ENCODE peak calls at places on chromosome 11, in ten cellular contexts. Q is SK-N-SH, E is sigmoid colon, U is ovary, K is suprapubic skin, Z is H1, D is K562, I is A549, P is tibial nerve, O is HepG2. H is an unnamed sample.

GRCh38 chr11:33110083-33110482 is 51.2 kb downstream of the CSTF3 start:
- DNase-seq in Q (no peak), E (no peak), U (no peak), K (no peak), Z (no peak), D (no peak), I (no peak), P (no peak), O (no peak), H (no peak)

GRCh38 chr11:18853086-18853720 is 61.6 kb upstream of the PTPN5 start:
- DNase-seq in Q (peak), E (no peak), U (no peak), K (no peak), Z (peak), D (peak), I (peak), P (no peak), O (peak), H (no peak)

GRCh38 chr11:117181586-117182550 is 3.3 kb downstream of the SIDT2 start:
- DNase-seq in Q (no peak), E (peak), U (no peak), K (peak), Z (no peak), D (no peak), I (no peak), P (no peak), O (no peak), H (peak)

GRCh38 chr11:1005913-1006312 is 30.6 kb downstream of the MUC6 start:
- DNase-seq in Q (peak), E (peak), U (peak), K (no peak), Z (no peak), D (no peak), I (no peak), P (peak), O (no peak), H (peak)

GRCh38 chr11:76892305-76892704 is 31.6 kb downstream of the ACER3 start:
- DNase-seq in Q (no peak), E (no peak), U (no peak), K (no peak), Z (no peak), D (no peak), I (no peak), P (no peak), O (no peak), H (no peak)

GRCh38 chr11:86577663-86578636 is 94.5 kb downstream of the ME3 start:
- DNase-seq in Q (no peak), E (peak), U (peak), K (no peak), Z (no peak), D (no peak), I (peak), P (peak), O (peak), H (no peak)

GRCh38 chr11:45379162-45379863 is 93.2 kb upstream of the SYT13 start:
- DNase-seq in Q (no peak), E (no peak), U (no peak), K (peak), Z (no peak), D (no peak), I (no peak), P (no peak), O (no peak), H (no peak)

GRCh38 chr11:73461844-73462435 is 85.7 kb downstream of the RELT start:
- DNase-seq in Q (no peak), E (no peak), U (no peak), K (no peak), Z (no peak), D (no peak), I (no peak), P (no peak), O (no peak), H (no peak)

GRCh38 chr11:71476031-71476430 is 23.0 kb downstream of the NADSYN1 start:
- DNase-seq in Q (no peak), E (no peak), U (no peak), K (no peak), Z (no peak), D (no peak), I (no peak), P (no peak), O (no peak), H (no peak)

GRCh38 chr11:109229682-109230081 is 192.3 kb upstream of the C11orf87 start:
- DNase-seq in Q (no peak), E (no peak), U (no peak), K (no peak), Z (no peak), D (no peak), I (no peak), P (no peak), O (no peak), H (no peak)

GRCh38 chr11:3014314-3014938 is 22.3 kb upstream of the NAP1L4 start:
- DNase-seq in Q (no peak), E (no peak), U (no peak), K (no peak), Z (no peak), D (no peak), I (no peak), P (no peak), O (no peak), H (no peak)
- TF ChIP-seq EP300 in Q (no peak), E (no peak), U (no peak), K (no peak), Z (no peak), D (no peak), I (no peak), P (no peak), O (no peak), H (no peak)

GRCh38 chr11:96341237-96342130 is 1.5 kb downstream of the MAML2 start:
- DNase-seq in Q (peak), E (peak), U (peak), K (no peak), Z (peak), D (peak), I (no peak), P (no peak), O (peak), H (peak)
- TF ChIP-seq EP300 in Q (no peak), E (no peak), U (no peak), K (no peak), Z (no peak), D (peak), I (no peak), P (peak), O (no peak), H (no peak)

GRCh38 chr11:66293777-66294625 is 2.3 kb downstream of the TMEM151A start:
- DNase-seq in Q (no peak), E (no peak), U (peak), K (no peak), Z (peak), D (no peak), I (no peak), P (no peak), O (no peak), H (no peak)
- TF ChIP-seq EP300 in Q (no peak), E (no peak), U (no peak), K (no peak), Z (no peak), D (no peak), I (no peak), P (no peak), O (no peak), H (no peak)

DNA sequence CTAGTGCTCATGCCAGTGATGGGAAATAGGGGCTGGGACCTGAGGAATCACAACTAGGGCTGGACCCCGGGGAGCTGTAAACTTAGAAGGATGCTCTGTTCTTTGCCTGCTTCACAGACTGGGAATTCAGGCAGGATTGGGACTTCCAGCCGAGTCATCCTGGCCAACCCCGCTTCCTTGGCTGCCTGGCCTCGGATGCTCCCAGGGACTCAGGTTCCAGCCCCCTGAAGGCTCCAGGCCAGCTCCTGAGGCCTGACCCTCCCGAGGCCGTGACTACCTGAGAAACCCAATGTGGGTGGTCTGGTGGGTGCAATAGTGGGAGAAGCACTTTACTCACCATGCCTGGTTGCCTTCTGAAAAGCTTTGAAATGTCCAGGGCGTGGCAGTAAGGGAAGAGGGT is 44.7 kb downstream of the IRAG1 start:
- DNase-seq in Q (no peak), E (peak), U (no peak), K (peak), Z (no peak), D (no peak), I (no peak), P (no peak), O (no peak), H (no peak)
- TF ChIP-seq EP300 in Q (no peak), E (no peak), U (no peak), K (no peak), Z (no peak), D (no peak), I (no peak), P (no peak), O (no peak), H (no peak)

DNA sequence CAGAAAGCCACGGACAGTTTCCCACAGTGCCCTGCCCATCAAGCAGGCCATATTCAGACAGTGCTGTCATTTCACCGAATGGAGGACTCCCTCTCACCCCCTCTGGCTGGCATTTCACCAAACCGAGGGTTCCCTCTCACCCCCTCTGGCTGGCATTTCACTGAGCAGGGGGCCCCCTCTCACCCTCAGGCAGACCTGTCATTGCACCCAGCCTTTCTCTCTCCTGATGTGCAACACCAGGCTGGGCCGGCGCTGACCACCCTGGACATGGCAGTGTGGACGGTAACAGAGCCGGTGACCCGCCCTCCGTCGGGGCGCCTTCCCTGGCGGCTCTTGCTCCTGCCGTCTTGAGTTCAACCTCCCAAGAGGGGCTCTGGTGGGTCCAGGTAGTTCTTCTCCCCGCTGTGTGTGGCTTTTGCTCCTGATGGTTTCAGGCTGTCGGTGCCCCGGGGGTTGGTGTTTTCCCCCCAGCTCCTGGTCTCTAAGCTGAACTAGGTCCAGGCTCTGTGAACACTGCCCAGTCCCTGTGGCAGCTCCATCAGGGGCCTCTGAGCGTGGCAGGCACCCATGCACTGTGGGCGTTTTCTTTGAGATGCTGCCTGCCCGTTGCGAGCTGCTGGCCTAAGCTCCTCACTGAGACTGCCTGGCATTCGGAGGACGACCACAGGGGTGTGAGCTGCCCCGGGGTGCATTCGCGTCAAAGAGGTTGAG is 46.9 kb downstream of the SMIM38 start:
- DNase-seq in Q (no peak), E (no peak), U (no peak), K (peak), Z (no peak), D (no peak), I (no peak), P (no peak), O (no peak), H (no peak)
- TF ChIP-seq EP300 in Q (no peak), E (no peak), U (no peak), K (no peak), Z (no peak), D (no peak), I (no peak), P (no peak), O (no peak), H (no peak)

DNA sequence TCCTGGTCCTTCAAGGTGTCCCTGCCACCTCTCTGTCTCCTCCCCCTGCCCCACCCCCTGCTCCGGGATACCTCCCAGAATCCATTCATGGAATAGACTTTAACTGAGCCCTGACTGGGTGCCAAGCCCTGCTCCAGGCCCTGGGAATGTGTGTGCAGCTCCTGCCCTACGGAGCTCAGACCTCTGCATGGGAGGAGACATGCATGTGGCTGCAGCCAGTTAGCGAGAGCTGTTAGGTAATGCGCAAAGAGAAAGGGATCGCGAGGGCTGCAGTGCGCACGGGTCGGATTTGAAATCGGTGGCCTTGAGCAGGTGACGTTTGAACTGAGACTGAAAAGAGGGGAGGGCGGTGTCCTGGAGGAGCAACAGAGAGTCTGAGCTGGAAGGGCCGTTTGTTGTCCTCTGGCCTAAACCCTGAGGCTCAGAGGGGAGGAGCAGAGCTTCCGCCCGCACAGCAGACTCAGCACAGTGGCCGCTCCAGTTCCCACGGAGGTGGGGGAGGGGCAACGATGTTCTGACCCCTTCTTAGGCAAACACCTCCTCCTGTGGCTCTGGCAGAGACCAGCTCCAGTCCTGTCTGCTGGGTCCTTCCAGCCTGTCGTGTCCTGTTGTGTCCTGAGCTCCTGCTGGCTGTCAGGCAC is 19.8 kb upstream of the LRRC10B start:
- DNase-seq in Q (peak), E (no peak), U (peak), K (no peak), Z (peak), D (peak), I (no peak), P (peak), O (peak), H (peak)
- TF ChIP-seq EP300 in Q (no peak), E (no peak), U (no peak), K (no peak), Z (no peak), D (no peak), I (no peak), P (no peak), O (peak), H (no peak)

GRCh38 chr11:8834379-8834778 is 76.6 kb upstream of the AKIP1 start:
- DNase-seq in Q (no peak), E (no peak), U (no peak), K (peak), Z (no peak), D (no peak), I (no peak), P (no peak), O (no peak), H (no peak)

GRCh38 chr11:8841899-8842298 is 69.1 kb upstream of the AKIP1 start:
- DNase-seq in Q (no peak), E (no peak), U (no peak), K (no peak), Z (no peak), D (no peak), I (no peak), P (no peak), O (peak), H (no peak)

GRCh38 chr11:8838248-8838647 is 72.7 kb upstream of the AKIP1 start:
- DNase-seq in Q (no peak), E (peak), U (no peak), K (peak), Z (no peak), D (no peak), I (no peak), P (no peak), O (no peak), H (no peak)

GRCh38 chr11:8839306-8839956 is 71.6 kb upstream of the AKIP1 start:
- DNase-seq in Q (no peak), E (no peak), U (no peak), K (no peak), Z (peak), D (no peak), I (no peak), P (no peak), O (no peak), H (no peak)

DNA sequence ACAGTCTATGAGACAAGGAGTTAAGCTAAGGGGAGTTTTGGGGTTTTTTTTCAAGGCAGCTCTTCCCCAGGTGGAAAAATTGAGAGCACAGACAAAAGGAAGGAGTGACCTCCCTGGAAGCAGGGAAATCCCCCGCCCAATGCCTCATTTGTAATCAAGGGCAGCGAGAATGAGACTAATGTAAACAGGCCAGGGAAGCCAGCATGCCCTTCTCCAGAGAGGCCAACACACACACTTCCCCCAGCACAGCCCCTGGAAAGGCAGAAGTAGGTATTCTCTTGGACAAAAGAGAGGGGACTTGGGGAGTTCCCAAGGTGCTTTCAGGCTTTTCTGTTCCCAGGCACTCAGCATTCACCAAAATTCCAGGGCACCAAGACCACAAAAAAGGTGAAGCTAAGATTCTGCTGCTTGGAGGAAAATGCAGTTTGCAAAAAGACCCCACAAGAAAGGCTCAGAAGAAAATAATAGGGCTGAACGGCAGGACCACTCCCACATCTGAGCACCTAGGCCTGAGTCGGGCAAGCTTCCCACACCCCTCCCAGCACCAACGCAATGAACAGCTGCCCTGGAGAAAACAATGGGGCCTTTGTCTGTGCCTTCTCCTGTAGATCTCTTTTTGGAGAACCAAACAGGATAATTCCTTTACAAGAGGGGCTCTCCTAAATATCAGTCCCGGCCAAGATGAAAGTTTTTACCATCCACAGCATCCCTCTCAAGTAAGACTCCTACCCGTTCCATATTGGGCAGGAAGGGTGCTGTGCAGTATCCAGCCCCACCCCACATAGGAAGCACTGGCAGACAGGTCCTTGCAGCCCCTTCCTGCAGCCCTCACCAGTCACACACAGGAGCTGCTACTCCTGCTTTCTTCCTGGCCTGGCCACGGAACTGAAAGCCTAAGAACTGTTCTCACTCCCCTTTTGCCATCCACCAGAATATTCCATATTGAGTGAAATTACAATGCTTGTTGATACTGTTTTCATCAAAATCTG is 70.7 kb upstream of the AKIP1 start:
- DNase-seq in Q (no peak), E (peak), U (no peak), K (no peak), Z (peak), D (no peak), I (no peak), P (no peak), O (peak), H (peak)
- TF ChIP-seq EP300 in Q (no peak), E (no peak), U (no peak), K (no peak), Z (peak), D (no peak), I (no peak), P (no peak), O (no peak), H (no peak)

DNA sequence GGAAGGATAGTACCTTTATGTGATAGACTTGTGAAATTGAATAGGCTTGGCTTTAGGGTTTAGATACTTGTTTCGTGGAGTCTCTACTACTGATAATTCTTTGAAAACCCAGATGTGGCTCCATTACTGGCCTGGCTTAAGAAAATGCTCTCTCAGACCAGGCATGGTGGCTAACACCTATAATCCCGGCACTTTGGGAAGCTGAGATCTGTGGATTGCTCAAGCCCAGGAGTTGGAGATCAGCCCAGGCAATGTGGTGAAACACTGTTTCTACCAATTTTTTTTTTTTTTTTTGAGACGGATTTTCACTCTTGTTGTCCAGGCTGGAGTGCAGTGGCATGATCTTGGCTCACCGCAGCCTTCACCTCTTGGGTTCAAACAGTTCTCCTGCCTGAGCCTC is 40.9 kb downstream of the ATG13 start:
- DNase-seq in Q (no peak), E (peak), U (no peak), K (peak), Z (no peak), D (no peak), I (no peak), P (peak), O (no peak), H (no peak)
- TF ChIP-seq EP300 in Q (no peak), E (no peak), U (no peak), K (no peak), Z (no peak), D (no peak), I (no peak), P (peak), O (no peak), H (no peak)

GRCh38 chr11:121870202-121871045 is 245.6 kb downstream of the BLID start:
- DNase-seq in Q (no peak), E (no peak), U (no peak), K (no peak), Z (no peak), D (no peak), I (no peak), P (no peak), O (peak), H (no peak)
- TF ChIP-seq EP300 in Q (no peak), E (no peak), U (no peak), K (no peak), Z (no peak), D (no peak), I (no peak), P (peak), O (no peak), H (no peak)

DNA sequence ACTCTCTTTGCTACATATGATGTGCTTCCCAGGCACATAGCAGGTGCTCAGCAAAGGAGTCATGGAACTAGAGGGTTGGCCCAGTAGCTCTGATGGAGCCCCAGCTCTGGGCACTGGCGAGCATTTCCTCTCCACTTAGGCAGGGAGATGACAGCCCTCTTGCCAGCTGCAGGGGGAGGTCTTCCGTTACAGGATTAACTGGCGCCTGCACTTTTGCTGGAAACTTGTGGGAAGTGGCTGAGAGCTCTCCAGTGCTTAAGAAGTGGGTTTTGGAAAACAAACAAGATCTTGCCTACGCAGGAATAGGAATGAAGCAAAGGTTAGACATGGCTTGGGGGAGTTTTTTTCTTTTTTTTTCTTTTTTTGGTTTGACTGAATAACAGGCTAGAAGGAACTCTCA is 75.5 kb downstream of the MICAL2 start:
- DNase-seq in Q (peak), E (no peak), U (no peak), K (no peak), Z (no peak), D (no peak), I (no peak), P (no peak), O (no peak), H (no peak)
- TF ChIP-seq EP300 in Q (no peak), E (no peak), U (no peak), K (no peak), Z (no peak), D (no peak), I (no peak), P (peak), O (no peak), H (no peak)

H was measured in stomach.